ENCODE peak calls at places on chromosomes 11 and 22, in seven cellular contexts. One of them, this sample, is unnamed.

GRCh38 chr11:27328602-27329001 is 34.4 kb downstream of the CCDC34 start:
- DNase-seq in endothelial cell of umbilical vein: no peak
- DNase-seq in H9: peak
- DNase-seq in CD8-positive, alpha-beta memory T cell: no peak
- DNase-seq in psoas muscle: no peak
- DNase-seq in epithelial cell of prostate: no peak
- DNase-seq in left ventricle myocardium inferior: no peak
- DNase-seq in this sample: no peak

GRCh38 chr11:68843703-68844312 is 2.1 kb upstream of the CPT1A start:
- DNase-seq in endothelial cell of umbilical vein: no peak
- DNase-seq in H9: peak
- DNase-seq in CD8-positive, alpha-beta memory T cell: peak
- DNase-seq in psoas muscle: peak
- DNase-seq in epithelial cell of prostate: no peak
- DNase-seq in left ventricle myocardium inferior: peak
- DNase-seq in this sample: no peak

GRCh38 chr22:23053912-23054530 is 16.3 kb upstream of the GNAZ start:
- DNase-seq in endothelial cell of umbilical vein: no peak
- DNase-seq in H9: peak
- DNase-seq in CD8-positive, alpha-beta memory T cell: no peak
- DNase-seq in psoas muscle: peak
- DNase-seq in epithelial cell of prostate: no peak
- DNase-seq in left ventricle myocardium inferior: no peak
- DNase-seq in this sample: no peak

GRCh38 chr11:111355101-111355500 is 24.0 kb downstream of the POU2AF1 start:
- DNase-seq in endothelial cell of umbilical vein: no peak
- DNase-seq in H9: no peak
- DNase-seq in CD8-positive, alpha-beta memory T cell: no peak
- DNase-seq in psoas muscle: no peak
- DNase-seq in epithelial cell of prostate: no peak
- DNase-seq in left ventricle myocardium inferior: no peak
- DNase-seq in this sample: no peak

GRCh38 chr11:124837491-124837856 is 27.8 kb upstream of the ROBO3 start:
- DNase-seq in endothelial cell of umbilical vein: peak
- DNase-seq in H9: peak
- DNase-seq in CD8-positive, alpha-beta memory T cell: no peak
- DNase-seq in psoas muscle: no peak
- DNase-seq in epithelial cell of prostate: peak
- DNase-seq in left ventricle myocardium inferior: no peak
- DNase-seq in this sample: no peak

GRCh38 chr11:72234920-72235319 is 9.1 kb downstream of the PHOX2A start:
- DNase-seq in endothelial cell of umbilical vein: no peak
- DNase-seq in H9: peak
- DNase-seq in CD8-positive, alpha-beta memory T cell: no peak
- DNase-seq in psoas muscle: no peak
- DNase-seq in epithelial cell of prostate: no peak
- DNase-seq in left ventricle myocardium inferior: no peak
- DNase-seq in this sample: no peak

GRCh38 chr11:114273071-114273470 is 23.1 kb upstream of the NNMT start:
- DNase-seq in endothelial cell of umbilical vein: no peak
- DNase-seq in H9: no peak
- DNase-seq in CD8-positive, alpha-beta memory T cell: no peak
- DNase-seq in psoas muscle: no peak
- DNase-seq in epithelial cell of prostate: no peak
- DNase-seq in left ventricle myocardium inferior: no peak
- DNase-seq in this sample: no peak

GRCh38 chr11:76806131-76806530 is 23.0 kb downstream of the TSKU start:
- DNase-seq in endothelial cell of umbilical vein: no peak
- DNase-seq in H9: no peak
- DNase-seq in CD8-positive, alpha-beta memory T cell: no peak
- DNase-seq in psoas muscle: no peak
- DNase-seq in epithelial cell of prostate: no peak
- DNase-seq in left ventricle myocardium inferior: no peak
- DNase-seq in this sample: no peak

GRCh38 chr11:77705195-77705876 is 67.7 kb upstream of the CLNS1A start:
- DNase-seq in endothelial cell of umbilical vein: peak
- DNase-seq in H9: no peak
- DNase-seq in CD8-positive, alpha-beta memory T cell: no peak
- DNase-seq in psoas muscle: no peak
- DNase-seq in epithelial cell of prostate: peak
- DNase-seq in left ventricle myocardium inferior: no peak
- DNase-seq in this sample: no peak

GRCh38 chr11:829116-829945 is 1.6 kb downstream of the CRACR2B start:
- DNase-seq in endothelial cell of umbilical vein: peak
- DNase-seq in H9: peak
- DNase-seq in CD8-positive, alpha-beta memory T cell: no peak
- DNase-seq in psoas muscle: peak
- DNase-seq in epithelial cell of prostate: no peak
- DNase-seq in left ventricle myocardium inferior: peak
- DNase-seq in this sample: no peak

GRCh38 chr22:49052023-49052538 is 775.6 kb downstream of the BRD1 start:
- DNase-seq in endothelial cell of umbilical vein: no peak
- DNase-seq in H9: peak
- DNase-seq in CD8-positive, alpha-beta memory T cell: no peak
- DNase-seq in psoas muscle: no peak
- DNase-seq in epithelial cell of prostate: no peak
- DNase-seq in left ventricle myocardium inferior: no peak
- DNase-seq in this sample: no peak

DNA sequence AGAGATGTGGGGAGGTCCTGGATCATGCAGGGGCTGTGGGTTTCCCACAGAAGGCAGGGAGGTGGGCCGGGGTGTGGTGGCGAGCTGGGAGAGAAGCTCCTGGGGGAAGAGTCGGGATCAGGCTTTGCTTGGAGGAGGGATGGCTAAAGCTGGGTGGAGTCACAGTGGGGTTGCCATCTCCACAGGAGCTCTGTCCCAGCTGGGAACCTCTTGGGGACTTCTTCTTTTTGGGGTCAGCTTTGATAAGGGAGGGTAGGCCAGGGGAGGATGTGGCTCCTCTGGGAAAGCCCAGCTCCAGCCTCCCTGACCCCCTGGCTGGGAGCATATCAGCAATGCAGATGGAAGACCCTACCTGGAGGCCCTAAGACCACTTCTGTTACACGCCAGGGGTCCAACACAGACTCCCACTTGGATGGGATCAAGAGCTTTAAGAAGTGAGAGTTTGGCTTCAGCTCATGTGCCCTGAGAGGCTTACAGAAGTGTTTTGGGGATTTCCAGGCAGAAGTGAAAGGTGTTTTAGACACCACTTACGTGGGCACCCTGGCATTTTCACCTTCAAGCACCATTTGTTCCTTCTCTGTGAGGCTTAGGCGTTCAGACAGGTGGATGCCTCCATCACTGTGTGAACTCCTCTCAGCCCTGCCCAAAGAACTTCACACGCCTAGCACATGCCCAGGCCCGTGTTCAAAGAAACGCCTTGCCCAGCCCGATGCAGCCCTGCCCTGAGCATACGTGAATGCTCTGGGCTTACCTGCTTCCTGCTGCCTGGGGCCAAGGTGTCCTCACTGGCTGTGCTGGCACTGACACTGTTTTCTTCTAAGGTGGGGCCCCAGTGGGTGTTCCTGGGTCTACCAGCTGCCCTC is 33.7 kb downstream of the AMPD3 start:
- DNase-seq in endothelial cell of umbilical vein: no peak
- DNase-seq in H9: peak
- DNase-seq in CD8-positive, alpha-beta memory T cell: peak
- DNase-seq in psoas muscle: peak
- DNase-seq in epithelial cell of prostate: peak
- DNase-seq in left ventricle myocardium inferior: no peak
- DNase-seq in this sample: no peak
- H3K27ac ChIP-seq in endothelial cell of umbilical vein: no peak
- H3K27ac ChIP-seq in H9: no peak
- H3K27ac ChIP-seq in CD8-positive, alpha-beta memory T cell: no peak
- H3K27ac ChIP-seq in psoas muscle: peak
- H3K27ac ChIP-seq in epithelial cell of prostate: peak
- H3K27ac ChIP-seq in left ventricle myocardium inferior: no peak
- H3K27ac ChIP-seq in this sample: peak

DNA sequence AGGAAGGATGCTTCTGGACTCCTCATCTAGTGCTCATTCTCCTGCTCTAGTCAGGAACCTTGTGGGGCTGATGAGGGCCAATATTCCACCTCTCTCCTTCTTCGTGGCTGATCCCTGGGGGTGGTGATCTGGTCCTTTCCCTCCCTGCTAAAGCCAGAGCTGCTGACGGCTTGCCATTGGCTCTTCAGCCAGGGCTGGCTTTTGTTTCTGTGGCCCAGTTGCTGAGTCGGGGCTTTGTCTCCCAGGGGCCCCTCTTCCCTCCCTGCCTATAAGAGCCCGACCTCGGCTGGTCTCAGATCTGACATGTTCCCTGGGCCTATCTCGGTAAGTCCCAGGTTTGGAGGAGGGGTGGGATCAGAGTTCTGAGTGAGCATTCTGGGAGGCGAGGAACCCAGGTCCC is at the start of gene CRYBA4:
- DNase-seq in endothelial cell of umbilical vein: no peak
- DNase-seq in H9: no peak
- DNase-seq in CD8-positive, alpha-beta memory T cell: no peak
- DNase-seq in psoas muscle: no peak
- DNase-seq in epithelial cell of prostate: no peak
- DNase-seq in left ventricle myocardium inferior: no peak
- DNase-seq in this sample: no peak
- H3K27ac ChIP-seq in endothelial cell of umbilical vein: no peak
- H3K27ac ChIP-seq in H9: no peak
- H3K27ac ChIP-seq in CD8-positive, alpha-beta memory T cell: no peak
- H3K27ac ChIP-seq in psoas muscle: no peak
- H3K27ac ChIP-seq in epithelial cell of prostate: no peak
- H3K27ac ChIP-seq in left ventricle myocardium inferior: no peak
- H3K27ac ChIP-seq in this sample: no peak

GRCh38 chr11:75323609-75324008 is 27.9 kb downstream of the ARRB1 start:
- DNase-seq in endothelial cell of umbilical vein: no peak
- DNase-seq in H9: no peak
- DNase-seq in CD8-positive, alpha-beta memory T cell: no peak
- DNase-seq in psoas muscle: no peak
- DNase-seq in epithelial cell of prostate: no peak
- DNase-seq in left ventricle myocardium inferior: no peak
- DNase-seq in this sample: no peak

GRCh38 chr11:75326439-75326810 is 25.0 kb downstream of the ARRB1 start:
- DNase-seq in endothelial cell of umbilical vein: no peak
- DNase-seq in H9: no peak
- DNase-seq in CD8-positive, alpha-beta memory T cell: no peak
- DNase-seq in psoas muscle: no peak
- DNase-seq in epithelial cell of prostate: no peak
- DNase-seq in left ventricle myocardium inferior: no peak
- DNase-seq in this sample: no peak

GRCh38 chr11:75325713-75326438 is 25.6 kb downstream of the ARRB1 start:
- DNase-seq in endothelial cell of umbilical vein: peak
- DNase-seq in H9: no peak
- DNase-seq in CD8-positive, alpha-beta memory T cell: no peak
- DNase-seq in psoas muscle: peak
- DNase-seq in epithelial cell of prostate: peak
- DNase-seq in left ventricle myocardium inferior: peak
- DNase-seq in this sample: peak

GRCh38 chr11:75324740-75325139 is 26.7 kb downstream of the ARRB1 start:
- DNase-seq in endothelial cell of umbilical vein: no peak
- DNase-seq in H9: no peak
- DNase-seq in CD8-positive, alpha-beta memory T cell: no peak
- DNase-seq in psoas muscle: no peak
- DNase-seq in epithelial cell of prostate: no peak
- DNase-seq in left ventricle myocardium inferior: no peak
- DNase-seq in this sample: no peak

GRCh38 chr11:75324189-75324588 is 27.3 kb downstream of the ARRB1 start:
- DNase-seq in endothelial cell of umbilical vein: no peak
- DNase-seq in H9: no peak
- DNase-seq in CD8-positive, alpha-beta memory T cell: no peak
- DNase-seq in psoas muscle: no peak
- DNase-seq in epithelial cell of prostate: no peak
- DNase-seq in left ventricle myocardium inferior: no peak
- DNase-seq in this sample: no peak
- H3K27ac ChIP-seq in endothelial cell of umbilical vein: no peak
- H3K27ac ChIP-seq in H9: no peak
- H3K27ac ChIP-seq in CD8-positive, alpha-beta memory T cell: no peak
- H3K27ac ChIP-seq in psoas muscle: no peak
- H3K27ac ChIP-seq in epithelial cell of prostate: no peak
- H3K27ac ChIP-seq in left ventricle myocardium inferior: peak
- H3K27ac ChIP-seq in this sample: peak

GRCh38 chr11:36775157-36775556 is 177.1 kb upstream of the RAG2 start:
- DNase-seq in endothelial cell of umbilical vein: no peak
- DNase-seq in H9: no peak
- DNase-seq in CD8-positive, alpha-beta memory T cell: no peak
- DNase-seq in psoas muscle: no peak
- DNase-seq in epithelial cell of prostate: no peak
- DNase-seq in left ventricle myocardium inferior: no peak
- DNase-seq in this sample: no peak
- H3K27ac ChIP-seq in endothelial cell of umbilical vein: no peak
- H3K27ac ChIP-seq in H9: no peak
- H3K27ac ChIP-seq in CD8-positive, alpha-beta memory T cell: no peak
- H3K27ac ChIP-seq in psoas muscle: no peak
- H3K27ac ChIP-seq in epithelial cell of prostate: peak
- H3K27ac ChIP-seq in left ventricle myocardium inferior: no peak
- H3K27ac ChIP-seq in this sample: no peak

GRCh38 chr11:29022676-29023075 is 914.5 kb downstream of the METTL15 start:
- DNase-seq in endothelial cell of umbilical vein: no peak
- DNase-seq in H9: no peak
- DNase-seq in CD8-positive, alpha-beta memory T cell: no peak
- DNase-seq in psoas muscle: no peak
- DNase-seq in epithelial cell of prostate: no peak
- DNase-seq in left ventricle myocardium inferior: no peak
- DNase-seq in this sample: no peak

GRCh38 chr11:29012507-29012906 is 904.3 kb downstream of the METTL15 start:
- DNase-seq in endothelial cell of umbilical vein: no peak
- DNase-seq in H9: no peak
- DNase-seq in CD8-positive, alpha-beta memory T cell: no peak
- DNase-seq in psoas muscle: no peak
- DNase-seq in epithelial cell of prostate: no peak
- DNase-seq in left ventricle myocardium inferior: no peak
- DNase-seq in this sample: no peak

GRCh38 chr11:29018631-29019030 is 910.4 kb downstream of the METTL15 start:
- DNase-seq in endothelial cell of umbilical vein: peak
- DNase-seq in H9: no peak
- DNase-seq in CD8-positive, alpha-beta memory T cell: no peak
- DNase-seq in psoas muscle: no peak
- DNase-seq in epithelial cell of prostate: peak
- DNase-seq in left ventricle myocardium inferior: no peak
- DNase-seq in this sample: no peak

GRCh38 chr11:29019960-29020683 is 911.9 kb downstream of the METTL15 start:
- DNase-seq in endothelial cell of umbilical vein: peak
- DNase-seq in H9: peak
- DNase-seq in CD8-positive, alpha-beta memory T cell: no peak
- DNase-seq in psoas muscle: no peak
- DNase-seq in epithelial cell of prostate: no peak
- DNase-seq in left ventricle myocardium inferior: no peak
- DNase-seq in this sample: no peak

GRCh38 chr11:29017941-29018340 is 909.8 kb downstream of the METTL15 start:
- DNase-seq in endothelial cell of umbilical vein: no peak
- DNase-seq in H9: no peak
- DNase-seq in CD8-positive, alpha-beta memory T cell: no peak
- DNase-seq in psoas muscle: no peak
- DNase-seq in epithelial cell of prostate: no peak
- DNase-seq in left ventricle myocardium inferior: no peak
- DNase-seq in this sample: no peak
- H3K27ac ChIP-seq in endothelial cell of umbilical vein: peak
- H3K27ac ChIP-seq in H9: no peak
- H3K27ac ChIP-seq in CD8-positive, alpha-beta memory T cell: no peak
- H3K27ac ChIP-seq in psoas muscle: no peak
- H3K27ac ChIP-seq in epithelial cell of prostate: peak
- H3K27ac ChIP-seq in left ventricle myocardium inferior: no peak
- H3K27ac ChIP-seq in this sample: no peak

DNA sequence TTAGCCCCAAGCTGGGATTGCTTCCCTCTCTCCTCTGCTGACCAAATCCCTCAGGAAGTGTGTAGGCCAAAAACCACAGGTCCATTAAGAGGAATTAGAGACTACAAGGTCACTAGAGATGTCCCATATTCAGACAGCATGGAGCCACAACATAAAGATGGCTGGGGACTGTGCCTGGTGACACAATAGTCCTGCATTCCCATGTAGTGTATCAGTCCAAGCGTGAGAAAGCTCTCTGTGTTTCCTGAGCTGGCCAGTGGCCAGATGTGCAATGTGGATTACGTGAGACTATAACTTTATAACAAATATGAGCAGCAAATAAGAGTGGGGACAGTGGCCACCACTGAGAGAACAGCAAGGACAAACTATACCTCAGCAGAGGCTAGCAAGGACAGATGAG is 7.6 kb upstream of the MS4A10 start:
- DNase-seq in endothelial cell of umbilical vein: peak
- DNase-seq in H9: no peak
- DNase-seq in CD8-positive, alpha-beta memory T cell: no peak
- DNase-seq in psoas muscle: no peak
- DNase-seq in epithelial cell of prostate: peak
- DNase-seq in left ventricle myocardium inferior: peak
- DNase-seq in this sample: no peak
- H3K27ac ChIP-seq in endothelial cell of umbilical vein: peak
- H3K27ac ChIP-seq in H9: no peak
- H3K27ac ChIP-seq in CD8-positive, alpha-beta memory T cell: no peak
- H3K27ac ChIP-seq in psoas muscle: peak
- H3K27ac ChIP-seq in epithelial cell of prostate: no peak
- H3K27ac ChIP-seq in left ventricle myocardium inferior: peak
- H3K27ac ChIP-seq in this sample: no peak